ENCODE peak calls at places on chromosomes 12 and 14, in eight cellular contexts. R, V, A, H, E, C, J and M are unnamed samples.

GRCh38 chr14:48914921-48915320 is 671.3 kb downstream of the RPS29 start:
- DNase-seq in R (no peak), C (no peak), H (no peak), E (no peak), V (no peak), A (no peak), J (no peak), M (no peak)

GRCh38 chr12:76762556-76762955 is 1.4 kb upstream of the ZDHHC17 start:
- DNase-seq in V (no peak), E (no peak), J (no peak), A (peak), C (no peak), H (no peak), R (no peak), M (no peak)

GRCh38 chr12:53191885-53192530 is 11.3 kb upstream of the CSAD start:
- DNase-seq in J (no peak), H (no peak), R (no peak), C (no peak), V (no peak), A (no peak), E (no peak), M (no peak)

GRCh38 chr14:47674546-47675238 is 713 bp downstream of the MDGA2 start:
- DNase-seq in A (peak), V (no peak), H (no peak), E (no peak), R (no peak), J (no peak), C (peak), M (no peak)

GRCh38 chr12:76764856-76765255 is 941 bp downstream of the ZDHHC17 start:
- DNase-seq in V (no peak), A (no peak), R (no peak), H (no peak), C (peak), E (no peak), J (no peak), M (no peak)

GRCh38 chr14:34098045-34098984 is 147.4 kb upstream of the EGLN3 start:
- DNase-seq in E (no peak), J (no peak), A (peak), V (no peak), H (peak), R (no peak), C (peak), M (no peak)

GRCh38 chr12:11621797-11622423 is 27.6 kb upstream of the ETV6 start:
- DNase-seq in R (no peak), J (no peak), H (no peak), C (peak), A (peak), E (no peak), V (no peak), M (no peak)

GRCh38 chr14:58807271-58807670 is 169.5 kb downstream of the DACT1 start:
- DNase-seq in A (no peak), E (no peak), J (no peak), H (no peak), R (no peak), V (no peak), C (no peak), M (no peak)

GRCh38 chr12:46415552-46415951 is 43.0 kb upstream of the SLC38A2 start:
- DNase-seq in J (no peak), H (no peak), R (no peak), V (no peak), C (no peak), E (no peak), A (no peak), M (no peak)

GRCh38 chr12:127515941-127516340 is 751.0 kb upstream of the TMEM132C start:
- DNase-seq in C (peak), V (no peak), A (no peak), H (no peak), R (no peak), E (no peak), J (no peak), M (no peak)

GRCh38 chr12:42298887-42299286 is 27.0 kb downstream of the ZCRB1 start:
- DNase-seq in E (no peak), H (no peak), J (no peak), V (no peak), C (no peak), R (no peak), A (no peak), M (no peak)

GRCh38 chr14:76810953-76811400 is 1.7 kb downstream of the ANGEL1 start:
- DNase-seq in E (no peak), V (no peak), A (no peak), C (peak), J (no peak), H (no peak), R (no peak), M (peak)

GRCh38 chr12:21438643-21439042 is 1.2 kb downstream of the PYROXD1 start:
- DNase-seq in J (no peak), V (no peak), R (no peak), A (no peak), E (no peak), H (no peak), C (no peak), M (no peak)

GRCh38 chr12:45991289-45992249 is 1.2 kb upstream of the SCAF11 start:
- DNase-seq in C (peak), V (peak), A (peak), R (peak), J (peak), H (peak), E (peak), M (peak)

GRCh38 chr14:100307215-100308111 is 1.2 kb upstream of the SLC25A29 start:
- DNase-seq in R (no peak), A (peak), V (no peak), C (peak), H (no peak), E (no peak), J (no peak), M (no peak)

GRCh38 chr14:54562334-54562733 is 4.6 kb upstream of the SAMD4A start:
- DNase-seq in V (no peak), A (no peak), H (no peak), J (no peak), R (no peak), C (peak), E (no peak), M (no peak)

GRCh38 chr14:34845869-34846268 is 29.3 kb downstream of the BAZ1A start:
- DNase-seq in H (no peak), A (no peak), J (no peak), E (no peak), R (no peak), C (no peak), V (no peak), M (no peak)

GRCh38 chr14:50006141-50006540 is 110.2 kb downstream of the VCPKMT start:
- DNase-seq in A (no peak), E (no peak), V (no peak), J (no peak), C (no peak), H (no peak), R (no peak), M (no peak)

GRCh38 chr14:87745507-87746118 is 247.4 kb downstream of the GALC start:
- DNase-seq in H (peak), C (peak), A (peak), V (no peak), E (no peak), J (no peak), R (no peak), M (no peak)

GRCh38 chr14:100072783-100073346 is 7.6 kb downstream of the EVL start:
- DNase-seq in C (no peak), R (peak), A (no peak), H (peak), V (no peak), J (no peak), E (no peak), M (peak)

GRCh38 chr14:53608369-53608768 is 348.3 kb downstream of the BMP4 start:
- DNase-seq in A (no peak), H (no peak), C (no peak), V (no peak), E (no peak), J (no peak), R (no peak), M (no peak)

GRCh38 chr12:26746315-26746714 is 86.7 kb downstream of the ITPR2 start:
- DNase-seq in C (peak), E (no peak), R (no peak), A (no peak), V (no peak), H (no peak), J (no peak), M (no peak)

GRCh38 chr12:113647048-113647447 is 175.4 kb upstream of the LHX5 start:
- DNase-seq in E (no peak), J (no peak), C (no peak), V (no peak), R (no peak), H (no peak), A (peak), M (no peak)

GRCh38 chr12:120413901-120414695 is 23.8 kb upstream of the COX6A1 start:
- DNase-seq in A (peak), H (no peak), V (no peak), J (peak), E (no peak), C (no peak), R (no peak), M (no peak)

GRCh38 chr12:42482820-42483533 is 106.6 kb downstream of the PRICKLE1 start:
- DNase-seq in H (no peak), R (peak), E (no peak), A (peak), V (peak), C (peak), J (peak), M (no peak)

GRCh38 chr14:63852271-63852816 is 460 bp upstream of the SYNE2 start:
- DNase-seq in R (no peak), E (no peak), H (no peak), C (peak), A (no peak), J (no peak), V (no peak), M (no peak)

GRCh38 chr14:63854330-63854729 is 1.5 kb downstream of the SYNE2 start:
- DNase-seq in V (no peak), H (no peak), C (no peak), J (no peak), A (peak), R (no peak), E (no peak), M (no peak)

GRCh38 chr14:63853831-63854293 is 1.1 kb downstream of the SYNE2 start:
- DNase-seq in E (no peak), V (peak), H (no peak), J (peak), R (no peak), C (peak), A (peak), M (no peak)

GRCh38 chr14:63855272-63855671 is 2.5 kb downstream of the SYNE2 start:
- DNase-seq in V (no peak), E (no peak), A (no peak), C (no peak), R (no peak), H (no peak), J (no peak), M (no peak)

GRCh38 chr14:63852817-63853730 is at the start of gene SYNE2:
- DNase-seq in J (peak), C (peak), E (no peak), H (no peak), V (peak), R (peak), A (peak), M (no peak)
- TF ChIP-seq CTCF in J (peak), C (no peak), E (peak), H (no peak), V (peak), R (no peak), A (peak), M (no peak)

GRCh38 chr14:96039633-96040311 is 610 bp downstream of the C14orf132 start:
- DNase-seq in E (no peak), A (peak), H (no peak), R (no peak), J (no peak), V (no peak), C (peak), M (no peak)
- TF ChIP-seq CTCF in E (no peak), A (peak), H (no peak), R (no peak), J (peak), V (no peak), C (peak), M (no peak)

DNA sequence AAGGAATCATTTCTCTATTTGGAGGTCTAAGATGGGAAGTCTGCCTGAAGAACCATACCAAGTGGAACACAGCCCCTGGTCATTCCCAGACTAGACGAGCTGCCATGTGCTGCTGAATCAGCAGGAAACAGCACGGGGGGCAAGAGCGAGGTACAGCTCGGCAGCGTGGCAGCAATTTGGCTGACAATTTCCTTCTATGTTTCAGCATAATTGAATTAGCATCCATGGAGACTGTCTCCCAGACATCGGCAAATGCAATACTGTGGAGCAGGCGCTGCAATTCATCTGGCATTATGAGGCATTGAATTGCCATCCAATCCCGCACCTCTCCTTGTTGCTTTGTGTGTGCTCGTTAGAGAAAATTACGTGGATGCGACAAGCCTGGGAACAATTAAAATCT is 46.0 kb upstream of the CCDC60 start:
- DNase-seq in H (no peak), V (no peak), R (no peak), C (no peak), A (no peak), E (no peak), J (no peak), M (no peak)
- TF ChIP-seq CTCF in H (no peak), V (no peak), R (no peak), C (no peak), A (no peak), E (no peak), J (no peak), M (no peak)

GRCh38 chr12:73517859-73518258 is 1019.8 kb upstream of the ATXN7L3B start:
- DNase-seq in E (no peak), C (no peak), R (no peak), J (no peak), V (no peak), H (no peak), A (no peak), M (no peak)

GRCh38 chr12:73514672-73515071 is 1023.0 kb upstream of the ATXN7L3B start:
- DNase-seq in A (peak), C (no peak), R (no peak), E (no peak), V (no peak), H (no peak), J (no peak), M (no peak)
- TF ChIP-seq CTCF in A (peak), C (no peak), R (no peak), E (no peak), V (no peak), H (no peak), J (no peak), M (no peak)

DNA sequence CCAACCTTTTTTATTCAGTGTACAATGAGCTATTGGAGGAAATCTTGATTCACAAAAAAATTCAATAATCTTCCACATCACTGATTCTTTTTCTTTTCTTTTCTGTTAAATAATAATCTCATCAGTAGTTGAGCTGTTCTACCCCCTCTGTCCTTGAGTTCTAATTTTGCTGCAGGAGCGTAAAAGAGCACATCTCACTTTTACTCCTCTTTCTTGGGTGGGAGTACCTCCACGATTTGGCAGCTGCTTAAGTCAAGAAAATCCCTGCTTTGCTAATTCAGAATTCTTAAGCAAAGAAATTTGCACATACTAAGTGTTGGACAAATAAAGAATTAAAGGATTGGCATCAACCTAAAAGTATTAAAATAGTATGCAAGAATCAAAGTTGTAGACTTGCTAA is 128.9 kb downstream of the PRKD1 start:
- DNase-seq in H (no peak), V (no peak), J (no peak), C (no peak), A (no peak), R (no peak), E (no peak), M (no peak)
- TF ChIP-seq CTCF in H (no peak), V (no peak), J (no peak), C (no peak), A (no peak), R (no peak), E (no peak), M (no peak)

DNA sequence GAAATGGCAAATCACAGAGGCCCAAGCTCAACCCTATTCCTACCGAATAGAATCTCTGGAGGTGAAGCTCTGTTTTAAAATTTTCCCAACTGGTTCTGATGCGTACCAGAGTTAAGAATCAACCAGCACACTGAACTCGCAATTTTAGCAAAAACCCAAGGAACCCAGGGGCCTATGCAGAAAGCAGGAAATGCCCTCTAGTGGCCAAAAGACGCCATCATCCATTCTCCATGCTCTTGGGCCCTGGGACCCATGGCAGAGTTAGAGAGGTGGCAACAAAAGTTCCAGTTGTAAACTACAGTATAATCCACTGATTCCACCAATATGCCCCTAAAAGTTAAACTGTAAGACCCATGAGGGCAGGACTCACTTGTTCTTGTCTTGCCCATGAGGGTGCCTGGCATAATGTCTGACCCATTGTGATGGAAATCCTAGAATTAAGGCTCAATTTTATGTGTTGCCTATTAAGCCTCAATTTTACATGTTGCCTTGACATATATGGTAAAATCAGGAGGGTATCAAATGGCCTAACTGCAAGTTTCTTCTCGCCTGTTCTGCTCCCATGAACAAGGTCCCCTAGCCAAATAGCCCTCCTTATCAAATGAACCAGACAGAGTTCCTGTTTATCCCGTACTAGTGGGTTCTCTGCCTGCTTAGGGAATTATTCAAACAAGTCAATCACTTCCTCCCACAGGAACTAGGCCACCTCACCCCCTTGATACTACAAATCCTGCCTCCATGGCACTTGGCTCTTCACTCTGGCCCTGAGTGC is 137.5 kb upstream of the CPM start:
- DNase-seq in H (peak), E (no peak), V (peak), A (peak), R (peak), J (peak), C (peak), M (peak)
- TF ChIP-seq CTCF in H (peak), E (peak), V (peak), A (peak), R (no peak), J (peak), C (peak), M (peak)

DNA sequence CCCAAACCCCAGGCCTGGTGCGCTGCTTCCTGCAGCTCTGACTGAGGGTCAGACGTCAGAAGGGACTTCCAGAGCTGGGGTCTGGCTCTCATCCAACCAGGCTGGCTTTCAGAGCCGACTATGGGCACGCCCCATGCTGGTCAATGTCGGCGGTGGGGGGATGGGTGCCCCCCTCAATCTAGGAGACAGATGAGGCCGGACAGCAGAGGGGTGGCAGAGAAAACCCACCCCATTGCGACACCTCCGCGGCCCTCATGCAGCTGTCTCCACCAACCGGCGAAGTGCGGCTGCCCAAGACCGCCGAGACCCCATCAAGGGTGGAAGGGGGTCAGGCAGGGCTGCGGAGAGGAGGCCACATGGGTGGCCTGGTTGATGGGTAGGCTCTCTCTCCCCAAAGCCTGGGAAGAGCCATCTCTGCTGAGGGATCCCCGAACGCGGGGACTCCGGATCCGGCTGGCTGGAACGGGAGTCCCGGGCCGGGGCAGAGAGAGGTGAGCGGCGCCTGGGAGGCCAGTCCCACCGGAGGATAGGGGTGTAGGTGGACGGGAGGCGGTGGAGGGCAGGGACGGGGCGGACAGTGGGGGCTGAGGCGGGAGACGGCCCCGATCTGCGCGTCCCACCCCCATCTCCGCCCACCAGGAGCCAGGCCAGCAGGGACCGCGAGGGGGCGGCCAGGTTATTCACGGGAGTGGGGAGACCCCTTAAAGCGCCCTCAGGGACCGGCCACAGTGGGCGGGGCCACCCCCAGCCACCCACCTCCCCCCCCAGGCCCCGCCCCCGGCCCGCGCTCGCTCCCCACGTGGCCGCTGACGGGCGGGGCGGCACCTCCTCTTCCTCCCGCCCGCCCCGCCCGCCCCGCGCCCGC is at the start of gene INF2:
- DNase-seq in C (peak), E (no peak), R (peak), J (peak), H (no peak), A (peak), V (peak), M (no peak)
- TF ChIP-seq CTCF in C (no peak), E (no peak), R (no peak), J (peak), H (no peak), A (peak), V (peak), M (no peak)

GRCh38 chr12:130026608-130027176 is 122.9 kb upstream of the TMEM132D start:
- DNase-seq in J (no peak), A (peak), H (no peak), E (no peak), V (no peak), R (no peak), C (no peak), M (no peak)
- TF ChIP-seq CTCF in J (peak), A (peak), H (peak), E (peak), V (peak), R (no peak), C (peak), M (peak)